ENCODE peak calls at places on chromosome 2, in four cellular contexts. Y, T, D and C are unnamed samples.

GRCh38 chr2:135985826-135986393 is 484 bp upstream of the DARS1 start:
- DNase-seq in Y (no peak), T (no peak), D (no peak), C (no peak)

GRCh38 chr2:152518656-152519580 is 183.9 kb downstream of the FMNL2 start:
- DNase-seq in T (no peak), Y (no peak), D (no peak), C (no peak)

GRCh38 chr2:160261731-160262130 is 61.7 kb upstream of the ITGB6 start:
- DNase-seq in T (no peak), Y (no peak), D (no peak), C (no peak)

GRCh38 chr2:147345246-147345645 is 499.6 kb upstream of the ACVR2A start:
- DNase-seq in T (no peak), D (no peak), Y (no peak), C (no peak)

GRCh38 chr2:215145611-215146010 is 7.2 kb upstream of the ABCA12 start:
- DNase-seq in Y (no peak), D (no peak), T (no peak), C (no peak)

GRCh38 chr2:177271981-177272666 is 7.6 kb upstream of the NFE2L2 start:
- DNase-seq in T (no peak), Y (no peak), D (no peak), C (no peak)

GRCh38 chr2:200677721-200678532 is 92.1 kb downstream of the AOX1 start:
- DNase-seq in D (no peak), T (no peak), Y (no peak), C (no peak)

GRCh38 chr2:119196301-119197124 is 27.1 kb upstream of the STEAP3 start:
- DNase-seq in Y (no peak), D (no peak), T (no peak), C (no peak)

GRCh38 chr2:30252723-30253688 is 21.7 kb downstream of the LBH start:
- DNase-seq in D (peak; percentile 58), Y (no peak), T (peak; percentile 58), C (no peak)

DNA sequence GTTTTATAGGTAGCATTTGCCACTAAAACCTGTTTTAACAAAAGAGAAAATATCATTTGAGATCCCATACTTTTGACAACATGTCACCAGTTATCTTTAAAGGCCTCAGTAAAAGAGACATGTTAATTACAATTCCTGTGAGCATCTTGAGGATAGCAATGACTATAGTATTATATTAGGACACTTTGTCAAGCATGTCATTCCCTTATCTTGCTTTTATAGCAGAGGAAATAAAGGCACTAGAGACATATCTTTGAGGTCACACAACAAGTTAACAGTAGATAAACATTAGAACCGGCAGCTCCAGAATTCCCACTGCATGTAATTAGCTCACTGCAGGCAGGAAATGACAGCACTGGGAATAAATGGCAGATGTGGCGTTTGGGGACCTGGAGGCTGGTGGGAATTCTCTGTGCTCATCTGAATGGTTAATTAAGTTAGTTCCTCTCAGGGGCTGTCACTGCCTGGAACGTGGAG is 25.9 kb downstream of the LYPD6B start:
- DNase-seq in Y (no peak), D (no peak), T (no peak), C (no peak)
- TF ChIP-seq POLR2A in Y (no peak), D (no peak), T (no peak), C (no peak)

GRCh38 chr2:96789245-96789617 is 26.8 kb upstream of the CNNM3 start:
- DNase-seq in D (no peak), T (no peak), Y (peak; percentile 42), C (no peak)

GRCh38 chr2:96792772-96793749 is 23.0 kb upstream of the CNNM3 start:
- DNase-seq in Y (peak; percentile 48), D (no peak), T (peak; percentile 66), C (no peak)

GRCh38 chr2:96788393-96789244 is 27.4 kb upstream of the CNNM3 start:
- DNase-seq in D (no peak), T (peak; percentile 73), Y (peak; percentile 64), C (no peak)
- TF ChIP-seq POLR2A in D (no peak), T (no peak), Y (no peak), C (no peak)

GRCh38 chr2:102032368-102033027 is 40.7 kb downstream of the IL1R2 start:
- DNase-seq in D (no peak), T (no peak), Y (no peak), C (no peak)

GRCh38 chr2:102029405-102029804 is 37.6 kb downstream of the IL1R2 start:
- DNase-seq in T (no peak), Y (no peak), D (no peak), C (no peak)

GRCh38 chr2:102029952-102030351 is 38.2 kb downstream of the IL1R2 start:
- DNase-seq in Y (no peak), T (no peak), D (no peak), C (no peak)

GRCh38 chr2:102030502-102030854 is 38.7 kb downstream of the IL1R2 start:
- DNase-seq in D (no peak), Y (no peak), T (no peak), C (no peak)

DNA sequence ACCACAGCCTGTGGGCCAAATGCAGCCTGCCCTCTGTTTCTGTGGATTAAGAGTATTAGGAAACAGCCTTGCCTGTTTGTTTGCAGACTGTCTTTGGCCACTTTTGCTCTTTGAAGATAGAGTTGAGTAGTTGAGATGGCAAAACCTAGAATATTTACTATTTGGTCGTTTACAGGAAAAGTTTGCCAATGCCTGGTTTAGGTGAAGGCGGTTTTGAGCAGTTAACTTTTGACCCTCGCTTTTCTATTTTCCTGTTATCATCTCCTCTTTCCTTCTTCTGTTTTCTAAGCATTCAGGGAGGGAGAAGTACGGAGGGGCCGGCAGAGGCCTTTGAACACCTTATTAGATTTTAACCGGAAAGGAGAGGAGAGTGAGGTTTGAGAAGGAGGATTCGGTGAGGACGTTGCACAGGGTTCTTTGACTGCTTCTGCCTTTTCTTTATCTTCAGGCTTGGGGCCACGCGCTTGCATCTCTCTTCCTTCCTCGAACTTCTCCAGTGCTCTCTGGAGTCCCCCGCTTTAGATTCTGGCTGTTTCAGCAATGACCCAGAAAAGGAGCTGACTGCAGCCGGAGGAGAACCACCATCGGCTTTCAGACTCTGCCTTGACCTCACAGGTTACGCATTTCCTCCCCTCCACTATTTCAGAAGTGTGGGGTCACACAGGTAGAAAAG is 39.2 kb downstream of the IL1R2 start:
- DNase-seq in Y (no peak), T (no peak), D (no peak), C (no peak)
- TF ChIP-seq POLR2A in Y (no peak), T (no peak), D (no peak), C (no peak)

GRCh38 chr2:101697124-101697793 is at the start of gene MAP4K4:
- DNase-seq in T (peak; percentile 93), Y (peak; percentile 92), D (peak; percentile 88), C (peak; percentile 85)
- TF ChIP-seq POLR2A in T (peak; percentile 54), Y (no peak), D (no peak), C (peak; percentile 60)

GRCh38 chr2:10137053-10137843 is 14.7 kb downstream of the RRM2 start:
- DNase-seq in T (no peak), D (no peak), Y (peak; percentile 33), C (no peak)
- TF ChIP-seq POLR2A in T (no peak), D (no peak), Y (no peak), C (peak; percentile 45)